ENCODE peak calls at places on chromosomes 6 and 20, in nine cellular contexts. K is endodermal cell, N is colonic mucosa, Q is IMR-90, R is PC-3, U is adrenal gland, O is kidney, W is stomach, Z is WERI-Rb-1. X is an unnamed sample.
A peak's percentile ranks its signal among the peaks of the same experiment; 100 is the strongest.

GRCh38 chr6:134937426-134937825 is 12.5 kb downstream of the ALDH8A1 start:
- DNase-seq in R (no peak), O (no peak), U (no peak), Q (peak; percentile 22), K (no peak), N (no peak), Z (no peak), W (no peak), X (no peak)

GRCh38 chr6:150681992-150682391 is 82.3 kb downstream of the PLEKHG1 start:
- DNase-seq in K (no peak), O (no peak), W (no peak), R (no peak), Z (no peak), N (no peak), Q (no peak), U (no peak), X (no peak)

GRCh38 chr6:118198746-118199145 is 291.7 kb downstream of the SLC35F1 start:
- DNase-seq in Q (peak; percentile 4), R (no peak), O (no peak), N (no peak), K (no peak), U (no peak), W (no peak), Z (no peak), X (no peak)

GRCh38 chr6:21071783-21072468 is 521.6 kb upstream of the SOX4 start:
- DNase-seq in K (no peak), U (no peak), W (no peak), R (no peak), O (no peak), Z (no peak), N (no peak), Q (no peak), X (no peak)

GRCh38 chr20:47551841-47552240 is 50.2 kb downstream of the NCOA3 start:
- DNase-seq in O (no peak), Z (no peak), Q (no peak), K (no peak), R (no peak), U (peak; percentile 44), N (no peak), W (no peak), X (no peak)

GRCh38 chr6:45123023-45123422 is 205.1 kb upstream of the RUNX2 start:
- DNase-seq in Z (no peak), K (no peak), O (no peak), N (no peak), R (no peak), Q (no peak), W (no peak), U (no peak), X (no peak)

GRCh38 chr20:4318891-4319290 is 303.5 kb upstream of the RNF24 start:
- DNase-seq in O (no peak), W (no peak), R (no peak), Z (no peak), K (no peak), U (no peak), Q (no peak), N (no peak), X (no peak)

GRCh38 chr6:23633986-23634385 is 492.0 kb upstream of the NRSN1 start:
- DNase-seq in R (no peak), Z (no peak), Q (no peak), K (no peak), W (no peak), O (no peak), N (no peak), U (no peak), X (peak; percentile 27)

GRCh38 chr20:4202441-4202840 is 187.1 kb upstream of the RNF24 start:
- DNase-seq in N (no peak), O (no peak), Q (no peak), Z (no peak), K (no peak), R (no peak), U (no peak), W (no peak), X (no peak)

GRCh38 chr6:30075987-30076311 is 380 bp upstream of the RNF39 start:
- DNase-seq in R (peak; percentile 89), W (peak; percentile 75), Z (no peak), U (no peak), K (no peak), O (peak; percentile 88), N (no peak), Q (no peak), X (no peak)

GRCh38 chr20:61953037-61953788 is 112.5 kb downstream of the TAF4 start:
- DNase-seq in Z (no peak), N (no peak), Q (no peak), W (no peak), U (no peak), R (no peak), K (no peak), O (peak; percentile 31), X (no peak)

GRCh38 chr6:15148356-15149058 is 97.4 kb upstream of the JARID2 start:
- DNase-seq in Z (peak; percentile 99), W (no peak), K (peak; percentile 60), U (no peak), R (peak; percentile 72), O (no peak), N (no peak), Q (peak; percentile 90), X (peak; percentile 38)
- TF ChIP-seq CTCF in Z (peak; percentile 46), W (no peak), K (peak; percentile 58), U (no peak), R (no peak), O (no peak), N (no peak), Q (no peak), X (peak; percentile 29)

GRCh38 chr6:84766118-84766683 is 1.8 kb upstream of the TBX18 start:
- DNase-seq in W (no peak), R (no peak), N (no peak), Z (no peak), Q (no peak), O (peak; percentile 56), K (peak; percentile 70), U (no peak), X (no peak)

GRCh38 chr6:84763397-84764331 is 734 bp downstream of the TBX18 start:
- DNase-seq in U (no peak), O (peak; percentile 81), Q (peak; percentile 14), R (no peak), K (peak; percentile 77), W (no peak), N (no peak), Z (peak; percentile 73), X (peak; percentile 55)

GRCh38 chr6:84762941-84763396 is 1.4 kb downstream of the TBX18 start:
- DNase-seq in Q (no peak), N (no peak), O (peak; percentile 79), Z (peak; percentile 42), R (no peak), K (peak; percentile 82), W (no peak), U (no peak), X (peak; percentile 29)

GRCh38 chr6:84762220-84762940 is 2.0 kb downstream of the TBX18 start:
- DNase-seq in K (no peak), R (no peak), W (no peak), Q (no peak), U (no peak), Z (peak; percentile 66), O (peak; percentile 78), N (no peak), X (peak; percentile 50)

GRCh38 chr6:84764332-84765049 is at the start of gene TBX18:
- DNase-seq in N (peak; percentile 86), U (peak; percentile 47), Q (peak; percentile 88), R (no peak), W (peak; percentile 39), K (peak; percentile 99), O (peak; percentile 94), Z (peak; percentile 98), X (peak; percentile 96)
- TF ChIP-seq CTCF in N (no peak), U (no peak), Q (no peak), R (no peak), W (no peak), K (no peak), O (no peak), Z (peak; percentile 14), X (no peak)

DNA sequence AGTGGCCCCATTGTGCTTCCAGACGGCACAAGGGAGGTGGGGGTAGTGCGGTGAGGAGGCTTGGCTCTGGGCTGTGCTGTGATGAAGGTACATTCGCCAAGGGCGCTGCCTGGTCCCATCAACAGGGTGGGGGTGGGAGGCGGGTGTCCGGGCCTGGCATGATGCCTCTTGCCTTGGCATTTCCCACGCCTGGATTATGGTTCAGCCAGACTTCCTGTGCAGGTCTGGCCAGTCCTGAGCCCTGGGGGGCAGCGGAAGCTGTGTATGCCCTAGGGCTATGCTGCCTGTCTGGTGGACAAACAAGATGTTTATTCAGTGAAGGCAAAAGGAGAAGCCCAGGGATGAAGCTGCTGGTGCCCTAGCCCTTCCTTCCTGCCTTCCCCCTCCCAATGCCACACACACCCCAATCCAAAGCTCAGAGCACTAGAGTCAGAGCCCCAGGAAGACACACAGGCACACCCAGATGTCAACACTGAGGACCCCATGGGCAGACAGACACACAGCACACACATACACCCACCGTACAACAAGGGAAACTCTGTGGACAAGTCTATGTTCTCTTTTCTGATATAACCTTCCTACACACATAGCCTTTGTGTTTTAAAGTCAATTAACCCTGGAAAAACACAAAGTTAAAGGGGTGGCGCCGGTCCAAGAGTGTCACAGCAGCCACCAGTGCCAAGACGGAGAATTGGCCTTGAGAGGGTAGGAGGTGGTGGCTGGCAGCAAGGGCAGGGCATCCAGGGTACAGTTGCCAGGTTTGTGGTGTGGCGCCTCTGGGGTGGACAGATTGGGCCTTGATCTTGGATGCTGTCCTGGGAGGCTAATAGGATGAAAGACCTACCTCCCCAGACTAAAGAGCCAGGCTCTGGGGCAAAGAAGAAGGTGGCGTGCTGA is 54.7 kb upstream of the SAYSD1 start:
- DNase-seq in N (peak; percentile 82), R (peak; percentile 79), Z (no peak), O (peak; percentile 85), Q (no peak), K (peak; percentile 18), U (no peak), W (peak; percentile 73), X (no peak)
- TF ChIP-seq CTCF in N (no peak), R (no peak), Z (no peak), O (no peak), Q (no peak), K (no peak), U (no peak), W (no peak), X (no peak)

GRCh38 chr6:44004625-44005506 is 122.4 kb downstream of the MRPL14 start:
- DNase-seq in O (peak; percentile 58), U (peak; percentile 47), N (no peak), Z (no peak), Q (peak; percentile 33), R (peak; percentile 29), W (no peak), K (peak; percentile 69), X (no peak)

GRCh38 chr6:44006872-44007303 is 120.4 kb downstream of the MRPL14 start:
- DNase-seq in Z (no peak), W (no peak), N (no peak), R (no peak), U (no peak), O (no peak), Q (no peak), K (peak; percentile 55), X (no peak)

GRCh38 chr6:44004136-44004535 is 123.1 kb downstream of the MRPL14 start:
- DNase-seq in W (no peak), K (peak; percentile 54), Q (no peak), Z (peak; percentile 64), O (no peak), N (no peak), U (no peak), R (no peak), X (no peak)

GRCh38 chr6:44006123-44006871 is 121.0 kb downstream of the MRPL14 start:
- DNase-seq in R (no peak), N (no peak), K (peak; percentile 58), W (no peak), Q (peak; percentile 59), O (peak; percentile 58), U (no peak), Z (no peak), X (no peak)

GRCh38 chr6:44005507-44005903 is 121.7 kb downstream of the MRPL14 start:
- DNase-seq in U (no peak), O (no peak), Z (no peak), N (no peak), K (no peak), W (no peak), Q (no peak), R (no peak), X (no peak)
- TF ChIP-seq CTCF in U (no peak), O (no peak), Z (no peak), N (no peak), K (no peak), W (no peak), Q (no peak), R (no peak), X (no peak)